ENCODE peak calls at places on chromosomes 2 and 18, in six cellular contexts. L is kidney; F is NCI-H2171; V is AG08396; O is T-helper 2 cell; Q is activated CD4-positive, alpha-beta T cell treated with anti-CD3 and anti-CD28 coated beads, Interleukin-2, amount 10 ng/mL, durations not matched to agents 7 days and 5 days. Z is an unnamed sample.

GRCh38 chr2:205375453-205375852 is 306.8 kb upstream of the NRP2 start:
- DNase-seq in L (no peak), F (no peak), V (no peak), O (no peak), Q (no peak), Z (no peak)

GRCh38 chr18:25282282-25282681 is 69.7 kb downstream of the ZNF521 start:
- DNase-seq in L (peak), F (no peak), V (no peak), O (no peak), Q (no peak), Z (no peak)

GRCh38 chr18:36273347-36273746 is 24.2 kb upstream of the FHOD3 start:
- DNase-seq in L (no peak), F (no peak), V (no peak), O (no peak), Q (no peak), Z (no peak)

GRCh38 chr18:30960661-30961060 is 81.9 kb downstream of the DSC3 start:
- DNase-seq in L (no peak), F (no peak), V (no peak), O (no peak), Q (no peak), Z (no peak)

GRCh38 chr2:36677995-36678605 is 18.4 kb upstream of the VIT start:
- DNase-seq in L (no peak), F (no peak), V (peak), O (no peak), Q (no peak), Z (no peak)

GRCh38 chr2:84741182-84741822 is 139.6 kb downstream of the TRABD2A start:
- DNase-seq in L (no peak), F (no peak), V (no peak), O (peak), Q (peak), Z (peak)

GRCh38 chr2:233051241-233052149 is 8.6 kb upstream of the INPP5D start:
- DNase-seq in L (peak), F (no peak), V (peak), O (no peak), Q (no peak), Z (no peak)

GRCh38 chr18:44887227-44887631 is 206.5 kb downstream of the SETBP1 start:
- DNase-seq in L (no peak), F (no peak), V (peak), O (no peak), Q (peak), Z (no peak)

GRCh38 chr2:174786066-174786725 is 21.9 kb upstream of the CHRNA1 start:
- DNase-seq in L (no peak), F (no peak), V (no peak), O (no peak), Q (no peak), Z (no peak)